ENCODE peak calls at places on chromosomes 16 and 17, in seven cellular contexts. One of them, this sample, is unnamed.

GRCh38 chr17:79294459-79295071 is 219.9 kb downstream of the ENGASE start:
- DNase-seq in lower leg skin: no peak
- DNase-seq in amniotic epithelial cell: peak; percentile 2
- DNase-seq in breast epithelium: peak; percentile 62
- DNase-seq in NCI-H2107: no peak
- DNase-seq in activated naive CD4-positive, alpha-beta T cell: peak; percentile 5
- DNase-seq in EH: peak; percentile 39
- DNase-seq in this sample: peak; percentile 36

GRCh38 chr17:8955021-8955420 is 10.5 kb downstream of the PIK3R5 start:
- DNase-seq in NCI-H2107: no peak
- DNase-seq in breast epithelium: no peak
- DNase-seq in lower leg skin: no peak
- DNase-seq in activated naive CD4-positive, alpha-beta T cell: no peak
- DNase-seq in EH: no peak
- DNase-seq in amniotic epithelial cell: no peak
- DNase-seq in this sample: no peak

GRCh38 chr16:1443980-1444729 is at the start of gene CCDC154:
- DNase-seq in amniotic epithelial cell: no peak
- DNase-seq in activated naive CD4-positive, alpha-beta T cell: no peak
- DNase-seq in lower leg skin: no peak
- DNase-seq in NCI-H2107: no peak
- DNase-seq in EH: no peak
- DNase-seq in breast epithelium: no peak
- DNase-seq in this sample: no peak

GRCh38 chr17:44361292-44362055 is 2.2 kb downstream of the FAM171A2 start:
- DNase-seq in breast epithelium: no peak
- DNase-seq in activated naive CD4-positive, alpha-beta T cell: no peak
- DNase-seq in EH: no peak
- DNase-seq in NCI-H2107: no peak
- DNase-seq in lower leg skin: no peak
- DNase-seq in amniotic epithelial cell: no peak
- DNase-seq in this sample: no peak

GRCh38 chr16:57029161-57030160 is 40.1 kb downstream of the NLRC5 start:
- DNase-seq in lower leg skin: no peak
- DNase-seq in NCI-H2107: no peak
- DNase-seq in amniotic epithelial cell: peak; percentile 66
- DNase-seq in activated naive CD4-positive, alpha-beta T cell: no peak
- DNase-seq in EH: peak; percentile 61
- DNase-seq in breast epithelium: no peak
- DNase-seq in this sample: no peak

GRCh38 chr16:66487580-66488235 is 60.6 kb downstream of the BEAN1 start:
- DNase-seq in NCI-H2107: no peak
- DNase-seq in EH: peak; percentile 44
- DNase-seq in breast epithelium: peak; percentile 19
- DNase-seq in lower leg skin: no peak
- DNase-seq in activated naive CD4-positive, alpha-beta T cell: no peak
- DNase-seq in amniotic epithelial cell: peak; percentile 30
- DNase-seq in this sample: no peak

GRCh38 chr16:62760398-62760797 is 724.2 kb upstream of the CDH8 start:
- DNase-seq in NCI-H2107: no peak
- DNase-seq in lower leg skin: no peak
- DNase-seq in amniotic epithelial cell: no peak
- DNase-seq in breast epithelium: no peak
- DNase-seq in activated naive CD4-positive, alpha-beta T cell: no peak
- DNase-seq in EH: no peak
- DNase-seq in this sample: no peak

GRCh38 chr16:89505204-89506112 is 2.7 kb upstream of the SPG7 start:
- DNase-seq in amniotic epithelial cell: peak; percentile 94
- DNase-seq in activated naive CD4-positive, alpha-beta T cell: peak; percentile 76
- DNase-seq in breast epithelium: peak; percentile 72
- DNase-seq in NCI-H2107: no peak
- DNase-seq in EH: peak; percentile 85
- DNase-seq in lower leg skin: peak; percentile 90
- DNase-seq in this sample: peak; percentile 99

GRCh38 chr17:46777943-46778915 is 40.3 kb downstream of the WNT3 start:
- DNase-seq in NCI-H2107: no peak
- DNase-seq in lower leg skin: no peak
- DNase-seq in breast epithelium: no peak
- DNase-seq in amniotic epithelial cell: no peak
- DNase-seq in EH: peak; percentile 41
- DNase-seq in activated naive CD4-positive, alpha-beta T cell: no peak
- DNase-seq in this sample: peak; percentile 53

GRCh38 chr17:29566473-29567361 is at the start of gene ABHD15:
- DNase-seq in EH: peak; percentile 75
- DNase-seq in amniotic epithelial cell: peak; percentile 70
- DNase-seq in lower leg skin: peak; percentile 36
- DNase-seq in activated naive CD4-positive, alpha-beta T cell: peak; percentile 37
- DNase-seq in breast epithelium: peak; percentile 55
- DNase-seq in NCI-H2107: no peak
- DNase-seq in this sample: peak; percentile 35

GRCh38 chr17:29683481-29683880 is 60.8 kb upstream of the CORO6 start:
- DNase-seq in NCI-H2107: no peak
- DNase-seq in EH: no peak
- DNase-seq in amniotic epithelial cell: no peak
- DNase-seq in breast epithelium: no peak
- DNase-seq in lower leg skin: no peak
- DNase-seq in activated naive CD4-positive, alpha-beta T cell: no peak
- DNase-seq in this sample: no peak

GRCh38 chr16:59543641-59544040 is 809.5 kb upstream of the GOT2 start:
- DNase-seq in breast epithelium: no peak
- DNase-seq in amniotic epithelial cell: no peak
- DNase-seq in NCI-H2107: no peak
- DNase-seq in activated naive CD4-positive, alpha-beta T cell: no peak
- DNase-seq in EH: peak; percentile 64
- DNase-seq in lower leg skin: no peak
- DNase-seq in this sample: no peak

GRCh38 chr16:8474576-8474975 is 115.7 kb downstream of the TMEM114 start:
- DNase-seq in NCI-H2107: no peak
- DNase-seq in breast epithelium: no peak
- DNase-seq in amniotic epithelial cell: no peak
- DNase-seq in EH: no peak
- DNase-seq in activated naive CD4-positive, alpha-beta T cell: no peak
- DNase-seq in lower leg skin: no peak
- DNase-seq in this sample: no peak

GRCh38 chr17:35191001-35191695 is 3.0 kb downstream of the SLC35G3 start:
- DNase-seq in NCI-H2107: no peak
- DNase-seq in amniotic epithelial cell: no peak
- DNase-seq in activated naive CD4-positive, alpha-beta T cell: no peak
- DNase-seq in lower leg skin: no peak
- DNase-seq in breast epithelium: no peak
- DNase-seq in EH: no peak
- DNase-seq in this sample: no peak

GRCh38 chr17:75589017-75589918 is 1.7 kb downstream of the MYO15B start:
- DNase-seq in NCI-H2107: peak; percentile 88
- DNase-seq in breast epithelium: peak; percentile 97
- DNase-seq in lower leg skin: peak; percentile 94
- DNase-seq in EH: peak; percentile 85
- DNase-seq in activated naive CD4-positive, alpha-beta T cell: peak; percentile 97
- DNase-seq in amniotic epithelial cell: peak; percentile 65
- DNase-seq in this sample: peak; percentile 78

GRCh38 chr16:22007509-22008214 is at the start of gene MOSMO:
- DNase-seq in activated naive CD4-positive, alpha-beta T cell: peak; percentile 38
- DNase-seq in amniotic epithelial cell: peak; percentile 69
- DNase-seq in breast epithelium: peak; percentile 66
- DNase-seq in EH: peak; percentile 69
- DNase-seq in lower leg skin: peak; percentile 43
- DNase-seq in NCI-H2107: no peak
- DNase-seq in this sample: peak; percentile 85

GRCh38 chr16:56246051-56246817 is 54.9 kb downstream of the GNAO1 start:
- DNase-seq in EH: peak; percentile 98
- DNase-seq in breast epithelium: peak; percentile 85
- DNase-seq in amniotic epithelial cell: no peak
- DNase-seq in NCI-H2107: no peak
- DNase-seq in activated naive CD4-positive, alpha-beta T cell: no peak
- DNase-seq in lower leg skin: no peak
- DNase-seq in this sample: peak; percentile 18

GRCh38 chr17:7703584-7704574 is 1.1 kb upstream of the EFNB3 start:
- DNase-seq in activated naive CD4-positive, alpha-beta T cell: no peak
- DNase-seq in lower leg skin: no peak
- DNase-seq in EH: peak; percentile 54
- DNase-seq in breast epithelium: no peak
- DNase-seq in NCI-H2107: no peak
- DNase-seq in amniotic epithelial cell: peak; percentile 68
- DNase-seq in this sample: peak; percentile 18

GRCh38 chr17:82593590-82594087 is 54.6 kb downstream of the WDR45B start:
- DNase-seq in amniotic epithelial cell: no peak
- DNase-seq in breast epithelium: no peak
- DNase-seq in lower leg skin: no peak
- DNase-seq in EH: no peak
- DNase-seq in NCI-H2107: no peak
- DNase-seq in activated naive CD4-positive, alpha-beta T cell: no peak
- DNase-seq in this sample: no peak

GRCh38 chr16:82033006-82033405 is 2.0 kb upstream of the HSD17B2 start:
- DNase-seq in EH: no peak
- DNase-seq in lower leg skin: no peak
- DNase-seq in activated naive CD4-positive, alpha-beta T cell: no peak
- DNase-seq in NCI-H2107: no peak
- DNase-seq in breast epithelium: no peak
- DNase-seq in amniotic epithelial cell: no peak
- DNase-seq in this sample: no peak

GRCh38 chr16:3175157-3176153 is 12.5 kb upstream of the OR1F1 start:
- DNase-seq in NCI-H2107: no peak
- DNase-seq in lower leg skin: no peak
- DNase-seq in breast epithelium: no peak
- DNase-seq in amniotic epithelial cell: no peak
- DNase-seq in EH: peak; percentile 58
- DNase-seq in activated naive CD4-positive, alpha-beta T cell: no peak
- DNase-seq in this sample: peak; percentile 78

GRCh38 chr16:85479972-85480726 is 133.0 kb upstream of the GSE1 start:
- DNase-seq in activated naive CD4-positive, alpha-beta T cell: no peak
- DNase-seq in amniotic epithelial cell: no peak
- DNase-seq in breast epithelium: no peak
- DNase-seq in NCI-H2107: peak; percentile 88
- DNase-seq in EH: no peak
- DNase-seq in lower leg skin: no peak
- DNase-seq in this sample: no peak

GRCh38 chr17:17694229-17695081 is 13.2 kb downstream of the RAI1 start:
- DNase-seq in breast epithelium: no peak
- DNase-seq in NCI-H2107: no peak
- DNase-seq in EH: peak; percentile 71
- DNase-seq in activated naive CD4-positive, alpha-beta T cell: peak; percentile 59
- DNase-seq in amniotic epithelial cell: peak; percentile 64
- DNase-seq in lower leg skin: peak; percentile 69
- DNase-seq in this sample: peak; percentile 45

GRCh38 chr17:32806646-32807045 is 70.3 kb downstream of the MYO1D start:
- DNase-seq in breast epithelium: no peak
- DNase-seq in amniotic epithelial cell: no peak
- DNase-seq in NCI-H2107: no peak
- DNase-seq in lower leg skin: no peak
- DNase-seq in EH: no peak
- DNase-seq in activated naive CD4-positive, alpha-beta T cell: no peak
- DNase-seq in this sample: no peak

GRCh38 chr17:50055426-50056216 is at the start of gene ITGA3:
- DNase-seq in activated naive CD4-positive, alpha-beta T cell: peak; percentile 28
- DNase-seq in lower leg skin: peak; percentile 39
- DNase-seq in EH: peak; percentile 94
- DNase-seq in amniotic epithelial cell: peak; percentile 85
- DNase-seq in NCI-H2107: peak; percentile 91
- DNase-seq in breast epithelium: peak; percentile 84
- DNase-seq in this sample: no peak

GRCh38 chr17:58666858-58667267 is 25.0 kb downstream of the TEX14 start:
- DNase-seq in breast epithelium: peak; percentile 79
- DNase-seq in EH: peak; percentile 29
- DNase-seq in amniotic epithelial cell: peak; percentile 70
- DNase-seq in NCI-H2107: peak; percentile 2
- DNase-seq in activated naive CD4-positive, alpha-beta T cell: no peak
- DNase-seq in lower leg skin: peak; percentile 59
- DNase-seq in this sample: no peak

GRCh38 chr16:54987081-54987480 is 56.4 kb downstream of the IRX5 start:
- DNase-seq in lower leg skin: no peak
- DNase-seq in amniotic epithelial cell: no peak
- DNase-seq in activated naive CD4-positive, alpha-beta T cell: no peak
- DNase-seq in breast epithelium: no peak
- DNase-seq in EH: no peak
- DNase-seq in NCI-H2107: no peak
- DNase-seq in this sample: no peak

GRCh38 chr17:55327225-55328088 is 62.7 kb downstream of the HLF start:
- DNase-seq in amniotic epithelial cell: no peak
- DNase-seq in breast epithelium: no peak
- DNase-seq in lower leg skin: no peak
- DNase-seq in NCI-H2107: no peak
- DNase-seq in EH: peak; percentile 23
- DNase-seq in activated naive CD4-positive, alpha-beta T cell: no peak
- DNase-seq in this sample: peak; percentile 87

GRCh38 chr17:58617563-58617962 is 74.3 kb downstream of the TEX14 start:
- DNase-seq in lower leg skin: no peak
- DNase-seq in amniotic epithelial cell: peak; percentile 46
- DNase-seq in NCI-H2107: no peak
- DNase-seq in breast epithelium: no peak
- DNase-seq in activated naive CD4-positive, alpha-beta T cell: no peak
- DNase-seq in EH: no peak
- DNase-seq in this sample: peak; percentile 25

This sample was measured in HepG2.